ENCODE peak calls at places on chromosome 1, in eight cellular contexts. K is body of pancreas, A is Peyer's patch, Z is heart left ventricle, E is endothelial cell, X is cardiac fibroblast, G is ovary, C is tibial nerve. B is an unnamed sample.

GRCh38 chr1:197356723-197357533 is 88.9 kb downstream of the CRB1 start:
- DNase-seq in K (peak), A (no peak), Z (peak), E (peak), X (peak), G (peak), C (no peak), B (peak)

GRCh38 chr1:18948913-18949688 is 7.4 kb downstream of the IFFO2 start:
- DNase-seq in K (peak), A (no peak), Z (no peak), E (peak), X (peak), G (peak), C (no peak), B (peak)

GRCh38 chr1:163781146-163781545 is 459.4 kb downstream of the NUF2 start:
- DNase-seq in K (no peak), A (no peak), Z (no peak), E (no peak), X (no peak), G (no peak), C (no peak), B (no peak)

GRCh38 chr1:216186816-216187215 is 236.4 kb downstream of the USH2A start:
- DNase-seq in K (no peak), A (no peak), Z (no peak), E (no peak), X (peak), G (no peak), C (no peak), B (no peak)

GRCh38 chr1:84797603-84798002 is 95.4 kb downstream of the LPAR3 start:
- DNase-seq in K (no peak), A (no peak), Z (peak), E (no peak), X (no peak), G (no peak), C (no peak), B (no peak)

GRCh38 chr1:40825430-40825778 is 36.8 kb downstream of the CITED4 start:
- DNase-seq in K (no peak), A (no peak), Z (no peak), E (peak), X (no peak), G (no peak), C (no peak), B (no peak)

GRCh38 chr1:43007377-43008105 is 48.9 kb upstream of the SLC2A1 start:
- DNase-seq in K (no peak), A (peak), Z (no peak), E (peak), X (no peak), G (no peak), C (no peak), B (no peak)

GRCh38 chr1:211677659-211678058 is 2.2 kb upstream of the NEK2 start:
- DNase-seq in K (no peak), A (no peak), Z (no peak), E (no peak), X (no peak), G (no peak), C (no peak), B (no peak)

DNA sequence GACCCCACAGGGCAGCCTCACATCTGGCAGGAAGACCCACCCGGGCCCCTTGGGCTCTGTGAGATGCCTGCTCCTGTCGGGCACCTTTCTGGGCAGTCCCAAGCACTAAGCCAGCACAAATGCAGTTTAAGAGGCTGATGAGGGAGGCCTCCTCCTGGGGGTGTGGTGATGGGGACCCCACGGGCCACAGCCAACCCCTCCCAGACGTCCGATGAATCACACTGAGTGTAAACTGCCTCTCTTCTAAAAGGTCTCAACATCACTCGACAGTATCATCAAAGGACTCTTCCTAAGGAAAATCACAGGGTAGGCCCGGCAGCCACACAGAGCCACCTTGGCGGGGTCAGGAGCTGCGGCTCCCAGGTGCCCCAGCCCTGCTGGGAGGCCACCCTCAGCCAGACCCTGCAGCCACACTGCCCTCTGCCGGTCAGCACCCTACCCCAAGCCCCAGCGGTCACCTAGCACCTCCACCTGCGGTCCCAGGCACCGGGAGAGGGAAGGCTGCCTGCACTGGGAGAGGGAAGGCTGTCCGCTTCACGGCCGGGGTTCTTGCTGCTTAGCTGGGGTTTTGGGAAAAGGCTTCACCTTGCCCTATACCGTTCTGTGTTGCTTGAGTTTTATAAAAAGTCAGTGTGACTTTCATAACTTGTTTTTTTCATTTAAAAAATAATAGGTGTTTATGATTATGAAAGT is 3.8 kb upstream of the PRKCZ start:
- DNase-seq in K (peak), A (peak), Z (peak), E (peak), X (peak), G (no peak), C (peak), B (no peak)
- TF ChIP-seq CTCF in K (peak), A (peak), Z (peak), E (peak), X (peak), G (no peak), C (peak), B (peak)

GRCh38 chr1:233972951-233973635 is 68.6 kb downstream of the SLC35F3 start:
- DNase-seq in K (no peak), A (no peak), Z (no peak), E (no peak), X (no peak), G (no peak), C (no peak), B (no peak)
- TF ChIP-seq CTCF in K (no peak), A (no peak), Z (no peak), E (no peak), X (no peak), G (no peak), C (no peak), B (no peak)

GRCh38 chr1:225526878-225527277 is 99.0 kb upstream of the LBR start:
- DNase-seq in K (peak), A (no peak), Z (no peak), E (no peak), X (no peak), G (no peak), C (no peak), B (peak)

GRCh38 chr1:225527575-225527974 is 99.7 kb upstream of the LBR start:
- DNase-seq in K (no peak), A (no peak), Z (no peak), E (no peak), X (no peak), G (no peak), C (no peak), B (no peak)

GRCh38 chr1:225525377-225525776 is 97.5 kb upstream of the LBR start:
- DNase-seq in K (no peak), A (no peak), Z (no peak), E (no peak), X (no peak), G (no peak), C (no peak), B (no peak)

GRCh38 chr1:225523214-225523613 is 95.4 kb upstream of the LBR start:
- DNase-seq in K (no peak), A (no peak), Z (no peak), E (no peak), X (no peak), G (no peak), C (no peak), B (no peak)

DNA sequence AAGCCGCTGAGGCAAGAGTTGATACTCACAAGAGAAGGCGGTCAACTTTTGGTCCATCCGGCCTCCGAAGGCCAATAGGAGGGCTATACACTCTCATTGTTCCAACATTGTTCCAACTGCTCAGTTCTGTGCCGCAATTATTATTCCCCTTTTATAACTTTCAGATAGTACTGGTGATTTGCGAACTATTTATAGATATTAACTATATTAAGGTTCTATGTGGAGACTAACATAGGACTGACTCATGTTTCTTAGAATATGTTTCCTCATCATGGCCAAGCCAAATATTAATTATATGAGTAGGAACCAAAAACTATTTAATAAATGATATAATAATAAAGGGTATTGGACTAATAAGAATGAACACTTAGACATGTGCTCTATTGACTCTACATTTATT is 96.7 kb upstream of the LBR start:
- DNase-seq in K (no peak), A (no peak), Z (no peak), E (no peak), X (no peak), G (no peak), C (no peak), B (no peak)
- TF ChIP-seq CTCF in K (no peak), A (no peak), Z (no peak), E (no peak), X (no peak), G (no peak), C (no peak), B (no peak)

DNA sequence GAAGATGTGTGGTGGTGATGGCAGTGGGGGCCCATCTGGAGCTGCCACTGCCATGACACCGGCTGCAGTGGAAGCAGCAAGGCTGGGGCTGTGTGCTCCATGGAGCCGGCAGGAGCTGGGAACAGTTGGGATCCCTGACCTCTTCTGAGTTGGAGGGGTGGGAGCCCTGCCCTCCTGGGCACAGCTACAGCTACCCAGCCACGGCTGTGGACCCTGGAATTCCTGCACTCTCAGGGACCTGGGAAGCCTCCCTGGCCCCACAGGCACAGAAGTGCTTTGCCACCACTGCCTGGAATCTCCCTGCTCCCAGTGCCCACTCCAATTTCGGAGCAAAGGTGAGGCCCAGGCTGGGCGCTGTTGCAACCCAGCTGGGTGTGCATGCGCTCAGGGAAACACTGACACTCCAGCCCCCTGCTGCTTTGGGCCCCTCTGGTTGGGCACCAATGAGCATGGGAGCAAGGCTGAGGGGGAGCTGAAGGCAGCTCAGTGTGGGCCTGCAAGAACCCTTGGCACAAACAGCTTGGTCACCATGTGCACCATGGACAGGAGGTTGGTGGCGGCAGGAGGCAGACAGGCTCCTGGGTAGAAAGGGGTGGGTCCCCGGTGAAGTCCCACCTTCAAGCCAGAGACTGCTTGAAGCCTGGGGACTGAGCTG is 817.6 kb downstream of the KCNT2 start:
- DNase-seq in K (no peak), A (no peak), Z (no peak), E (no peak), X (no peak), G (no peak), C (no peak), B (no peak)
- TF ChIP-seq CTCF in K (no peak), A (no peak), Z (no peak), E (no peak), X (no peak), G (no peak), C (no peak), B (no peak)

GRCh38 chr1:243408479-243408878 is 152.6 kb downstream of the SDCCAG8 start:
- DNase-seq in K (no peak), A (no peak), Z (no peak), E (no peak), X (no peak), G (no peak), C (no peak), B (no peak)

GRCh38 chr1:243413431-243414151 is 157.8 kb downstream of the SDCCAG8 start:
- DNase-seq in K (no peak), A (no peak), Z (no peak), E (no peak), X (no peak), G (no peak), C (no peak), B (no peak)

GRCh38 chr1:243411472-243411871 is 155.6 kb downstream of the SDCCAG8 start:
- DNase-seq in K (no peak), A (no peak), Z (no peak), E (no peak), X (no peak), G (no peak), C (no peak), B (no peak)

GRCh38 chr1:243407284-243408018 is 151.6 kb downstream of the SDCCAG8 start:
- DNase-seq in K (no peak), A (no peak), Z (no peak), E (no peak), X (peak), G (no peak), C (no peak), B (peak)

DNA sequence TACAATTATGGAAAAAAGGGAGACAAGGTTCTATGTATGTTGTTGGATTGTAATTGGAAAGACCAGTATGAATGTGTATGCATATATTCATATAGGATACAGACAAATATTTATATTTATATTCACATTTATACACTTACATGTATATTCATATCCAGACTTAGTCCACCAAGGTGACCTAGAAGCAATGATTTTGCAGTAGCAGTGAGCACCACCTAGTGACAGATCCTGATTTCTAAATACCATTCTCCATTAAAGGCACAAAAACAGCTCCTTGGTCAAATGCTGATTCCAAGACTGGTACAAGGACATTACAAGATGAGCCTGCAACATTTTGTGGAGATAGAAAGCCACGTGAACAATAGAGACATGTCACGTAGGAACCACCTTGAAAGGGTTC is 153.4 kb downstream of the SDCCAG8 start:
- DNase-seq in K (no peak), A (no peak), Z (no peak), E (no peak), X (peak), G (no peak), C (no peak), B (peak)
- TF ChIP-seq CTCF in K (no peak), A (no peak), Z (no peak), E (no peak), X (peak), G (no peak), C (no peak), B (peak)

GRCh38 chr1:199688133-199688676 is 339.3 kb upstream of the NR5A2 start:
- DNase-seq in K (no peak), A (no peak), Z (no peak), E (no peak), X (no peak), G (no peak), C (no peak), B (no peak)

GRCh38 chr1:199684686-199685273 is 342.7 kb upstream of the NR5A2 start:
- DNase-seq in K (peak), A (no peak), Z (no peak), E (peak), X (peak), G (no peak), C (peak), B (peak)

GRCh38 chr1:199685369-199685768 is 342.1 kb upstream of the NR5A2 start:
- DNase-seq in K (no peak), A (no peak), Z (no peak), E (no peak), X (peak), G (no peak), C (no peak), B (peak)

GRCh38 chr1:199688774-199689173 is 338.7 kb upstream of the NR5A2 start:
- DNase-seq in K (no peak), A (no peak), Z (no peak), E (no peak), X (no peak), G (no peak), C (no peak), B (no peak)

GRCh38 chr1:199687321-199687720 is 340.2 kb upstream of the NR5A2 start:
- DNase-seq in K (no peak), A (no peak), Z (no peak), E (no peak), X (peak), G (no peak), C (no peak), B (peak)
- TF ChIP-seq CTCF in K (no peak), A (no peak), Z (no peak), E (no peak), X (no peak), G (no peak), C (no peak), B (no peak)

GRCh38 chr1:22654692-22655091 is 1.7 kb downstream of the C1QB start:
- DNase-seq in K (no peak), A (no peak), Z (no peak), E (no peak), X (no peak), G (no peak), C (no peak), B (no peak)
- TF ChIP-seq CTCF in K (no peak), A (no peak), Z (no peak), E (peak), X (no peak), G (no peak), C (no peak), B (no peak)

GRCh38 chr1:186325239-186325638 is 49.8 kb downstream of the TPR start:
- DNase-seq in K (no peak), A (no peak), Z (no peak), E (no peak), X (peak), G (no peak), C (no peak), B (peak)
- TF ChIP-seq CTCF in K (no peak), A (no peak), Z (no peak), E (no peak), X (peak), G (no peak), C (no peak), B (peak)

DNA sequence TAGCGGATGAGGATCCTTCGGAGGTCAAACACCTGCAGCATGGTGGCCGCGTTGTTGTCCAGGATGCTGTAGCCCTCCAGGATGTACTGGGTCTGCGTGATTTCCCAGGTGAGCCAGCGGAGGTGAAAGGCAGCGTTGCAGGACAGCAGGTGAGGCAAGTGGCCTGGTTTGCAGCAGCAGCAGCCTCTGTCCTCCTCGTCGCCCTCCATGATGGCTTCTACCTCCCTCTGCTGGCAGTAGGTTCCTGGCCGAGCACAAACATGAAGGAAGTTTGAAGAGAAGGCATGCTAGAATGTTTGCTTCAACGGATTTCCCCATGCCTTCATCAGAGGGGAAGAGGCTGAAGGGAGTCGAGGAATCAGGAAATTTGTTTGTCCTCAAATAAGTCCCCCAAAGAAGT is 74.7 kb downstream of the NTPCR start:
- DNase-seq in K (peak), A (peak), Z (peak), E (peak), X (peak), G (no peak), C (no peak), B (peak)
- TF ChIP-seq CTCF in K (peak), A (no peak), Z (peak), E (peak), X (peak), G (no peak), C (no peak), B (peak)

B was measured in AG10803.